ENCODE peak calls at places on chromosomes 13 and 19, in seven cellular contexts. One of them, this sample, is unnamed.

GRCh38 chr19:9342610-9343304 is 18.8 kb downstream of the ZNF559 start:
- DNase-seq in esophagus squamous epithelium: no peak
- DNase-seq in GM04504: no peak
- DNase-seq in mesendoderm: peak; percentile 42
- DNase-seq in heart left ventricle: no peak
- DNase-seq in BE2C: no peak
- DNase-seq in AG09319: no peak
- DNase-seq in this sample: no peak

GRCh38 chr13:36630181-36630806 is 43.5 kb upstream of the SERTM1 start:
- DNase-seq in GM04504: no peak
- DNase-seq in esophagus squamous epithelium: no peak
- DNase-seq in heart left ventricle: no peak
- DNase-seq in BE2C: no peak
- DNase-seq in AG09319: no peak
- DNase-seq in mesendoderm: no peak
- DNase-seq in this sample: no peak

GRCh38 chr19:21751379-21751778 is 16.0 kb downstream of the ZNF100 start:
- DNase-seq in heart left ventricle: no peak
- DNase-seq in GM04504: peak; percentile 9
- DNase-seq in AG09319: no peak
- DNase-seq in BE2C: no peak
- DNase-seq in esophagus squamous epithelium: no peak
- DNase-seq in mesendoderm: no peak
- DNase-seq in this sample: no peak

GRCh38 chr19:51548213-51548651 is 16.8 kb upstream of the SIGLEC6 start:
- DNase-seq in GM04504: no peak
- DNase-seq in mesendoderm: no peak
- DNase-seq in heart left ventricle: no peak
- DNase-seq in BE2C: no peak
- DNase-seq in AG09319: no peak
- DNase-seq in esophagus squamous epithelium: no peak
- DNase-seq in this sample: no peak

GRCh38 chr19:41537789-41538188 is 38.2 kb upstream of the CEACAM21 start:
- DNase-seq in BE2C: no peak
- DNase-seq in heart left ventricle: no peak
- DNase-seq in esophagus squamous epithelium: no peak
- DNase-seq in AG09319: no peak
- DNase-seq in GM04504: no peak
- DNase-seq in mesendoderm: peak; percentile 16
- DNase-seq in this sample: no peak

GRCh38 chr19:40610396-40611064 is 9.4 kb downstream of the LTBP4 start:
- DNase-seq in heart left ventricle: peak; percentile 69
- DNase-seq in GM04504: no peak
- DNase-seq in mesendoderm: no peak
- DNase-seq in BE2C: peak; percentile 67
- DNase-seq in esophagus squamous epithelium: no peak
- DNase-seq in AG09319: no peak
- DNase-seq in this sample: no peak

GRCh38 chr19:46206176-46206575 is 23.4 kb upstream of the IGFL1 start:
- DNase-seq in esophagus squamous epithelium: no peak
- DNase-seq in mesendoderm: no peak
- DNase-seq in BE2C: no peak
- DNase-seq in heart left ventricle: peak; percentile 32
- DNase-seq in AG09319: no peak
- DNase-seq in GM04504: no peak
- DNase-seq in this sample: no peak

GRCh38 chr19:42185281-42185680 is 32.2 kb downstream of the DEDD2 start:
- DNase-seq in BE2C: no peak
- DNase-seq in GM04504: no peak
- DNase-seq in heart left ventricle: no peak
- DNase-seq in mesendoderm: no peak
- DNase-seq in esophagus squamous epithelium: no peak
- DNase-seq in AG09319: no peak
- DNase-seq in this sample: no peak

GRCh38 chr13:110382229-110382628 is 75.1 kb downstream of the COL4A2 start:
- DNase-seq in mesendoderm: no peak
- DNase-seq in AG09319: no peak
- DNase-seq in GM04504: no peak
- DNase-seq in BE2C: no peak
- DNase-seq in esophagus squamous epithelium: no peak
- DNase-seq in heart left ventricle: no peak
- DNase-seq in this sample: no peak